ENCODE peak calls at places on chromosomes 7 and 10, in seven cellular contexts. One of them, this sample, is unnamed.

GRCh38 chr7:80088705-80089104 is 45.9 kb upstream of the GNAI1 start:
- DNase-seq in chondrocyte: no peak
- DNase-seq in stimulated activated CD4-positive, alpha-beta T cell treated with anti-CD3 and anti-CD28 coated beads, Interleukin-1b, Interleukin-23, amount 100 ng/mL, for 24 hours: no peak
- DNase-seq in posterior cingulate gyrus: no peak
- DNase-seq in NCI-H1105 treated with DMSO at 0.1 percent for 48 hours: no peak
- DNase-seq in head of caudate nucleus: no peak
- DNase-seq in activated T-cell treated with anti-CD3 and anti-CD28 coated beads, Interleukin-2, amount 50 U/mL, for 24 hours: no peak
- DNase-seq in this sample: no peak

GRCh38 chr7:115293628-115294236 is 371.8 kb downstream of the MDFIC start:
- DNase-seq in chondrocyte: no peak
- DNase-seq in stimulated activated CD4-positive, alpha-beta T cell treated with anti-CD3 and anti-CD28 coated beads, Interleukin-1b, Interleukin-23, amount 100 ng/mL, for 24 hours: no peak
- DNase-seq in posterior cingulate gyrus: no peak
- DNase-seq in NCI-H1105 treated with DMSO at 0.1 percent for 48 hours: no peak
- DNase-seq in head of caudate nucleus: no peak
- DNase-seq in activated T-cell treated with anti-CD3 and anti-CD28 coated beads, Interleukin-2, amount 50 U/mL, for 24 hours: no peak
- DNase-seq in this sample: no peak

GRCh38 chr7:38368191-38368605 is 94.8 kb upstream of the TARP start:
- DNase-seq in chondrocyte: no peak
- DNase-seq in stimulated activated CD4-positive, alpha-beta T cell treated with anti-CD3 and anti-CD28 coated beads, Interleukin-1b, Interleukin-23, amount 100 ng/mL, for 24 hours: peak
- DNase-seq in posterior cingulate gyrus: peak
- DNase-seq in NCI-H1105 treated with DMSO at 0.1 percent for 48 hours: peak
- DNase-seq in head of caudate nucleus: peak
- DNase-seq in activated T-cell treated with anti-CD3 and anti-CD28 coated beads, Interleukin-2, amount 50 U/mL, for 24 hours: peak
- DNase-seq in this sample: peak

GRCh38 chr10:93813507-93814465 is 56.0 kb downstream of the LGI1 start:
- DNase-seq in chondrocyte: no peak
- DNase-seq in stimulated activated CD4-positive, alpha-beta T cell treated with anti-CD3 and anti-CD28 coated beads, Interleukin-1b, Interleukin-23, amount 100 ng/mL, for 24 hours: peak
- DNase-seq in posterior cingulate gyrus: no peak
- DNase-seq in NCI-H1105 treated with DMSO at 0.1 percent for 48 hours: peak
- DNase-seq in head of caudate nucleus: peak
- DNase-seq in activated T-cell treated with anti-CD3 and anti-CD28 coated beads, Interleukin-2, amount 50 U/mL, for 24 hours: peak
- DNase-seq in this sample: no peak

GRCh38 chr10:35949820-35950219 is 307.7 kb upstream of the FZD8 start:
- DNase-seq in chondrocyte: no peak
- DNase-seq in stimulated activated CD4-positive, alpha-beta T cell treated with anti-CD3 and anti-CD28 coated beads, Interleukin-1b, Interleukin-23, amount 100 ng/mL, for 24 hours: no peak
- DNase-seq in posterior cingulate gyrus: no peak
- DNase-seq in NCI-H1105 treated with DMSO at 0.1 percent for 48 hours: no peak
- DNase-seq in head of caudate nucleus: no peak
- DNase-seq in activated T-cell treated with anti-CD3 and anti-CD28 coated beads, Interleukin-2, amount 50 U/mL, for 24 hours: no peak
- DNase-seq in this sample: no peak

GRCh38 chr10:73588656-73589055 is 2.5 kb downstream of the USP54 start:
- DNase-seq in chondrocyte: no peak
- DNase-seq in stimulated activated CD4-positive, alpha-beta T cell treated with anti-CD3 and anti-CD28 coated beads, Interleukin-1b, Interleukin-23, amount 100 ng/mL, for 24 hours: no peak
- DNase-seq in posterior cingulate gyrus: no peak
- DNase-seq in NCI-H1105 treated with DMSO at 0.1 percent for 48 hours: no peak
- DNase-seq in head of caudate nucleus: no peak
- DNase-seq in activated T-cell treated with anti-CD3 and anti-CD28 coated beads, Interleukin-2, amount 50 U/mL, for 24 hours: no peak
- DNase-seq in this sample: no peak

GRCh38 chr10:21727452-21728168 is 193.6 kb downstream of the MLLT10 start:
- DNase-seq in chondrocyte: no peak
- DNase-seq in stimulated activated CD4-positive, alpha-beta T cell treated with anti-CD3 and anti-CD28 coated beads, Interleukin-1b, Interleukin-23, amount 100 ng/mL, for 24 hours: no peak
- DNase-seq in posterior cingulate gyrus: no peak
- DNase-seq in NCI-H1105 treated with DMSO at 0.1 percent for 48 hours: no peak
- DNase-seq in head of caudate nucleus: no peak
- DNase-seq in activated T-cell treated with anti-CD3 and anti-CD28 coated beads, Interleukin-2, amount 50 U/mL, for 24 hours: no peak
- DNase-seq in this sample: no peak

GRCh38 chr10:126509211-126509610 is 120.9 kb upstream of the ADAM12 start:
- DNase-seq in chondrocyte: no peak
- DNase-seq in stimulated activated CD4-positive, alpha-beta T cell treated with anti-CD3 and anti-CD28 coated beads, Interleukin-1b, Interleukin-23, amount 100 ng/mL, for 24 hours: no peak
- DNase-seq in posterior cingulate gyrus: no peak
- DNase-seq in NCI-H1105 treated with DMSO at 0.1 percent for 48 hours: no peak
- DNase-seq in head of caudate nucleus: no peak
- DNase-seq in activated T-cell treated with anti-CD3 and anti-CD28 coated beads, Interleukin-2, amount 50 U/mL, for 24 hours: no peak
- DNase-seq in this sample: no peak

GRCh38 chr10:22617516-22617915 is 96.9 kb downstream of the PIP4K2A start:
- DNase-seq in chondrocyte: no peak
- DNase-seq in stimulated activated CD4-positive, alpha-beta T cell treated with anti-CD3 and anti-CD28 coated beads, Interleukin-1b, Interleukin-23, amount 100 ng/mL, for 24 hours: no peak
- DNase-seq in posterior cingulate gyrus: no peak
- DNase-seq in NCI-H1105 treated with DMSO at 0.1 percent for 48 hours: no peak
- DNase-seq in head of caudate nucleus: peak
- DNase-seq in activated T-cell treated with anti-CD3 and anti-CD28 coated beads, Interleukin-2, amount 50 U/mL, for 24 hours: no peak
- DNase-seq in this sample: no peak

GRCh38 chr7:22377690-22378089 is 20.7 kb upstream of the RAPGEF5 start:
- DNase-seq in chondrocyte: no peak
- DNase-seq in stimulated activated CD4-positive, alpha-beta T cell treated with anti-CD3 and anti-CD28 coated beads, Interleukin-1b, Interleukin-23, amount 100 ng/mL, for 24 hours: no peak
- DNase-seq in posterior cingulate gyrus: no peak
- DNase-seq in NCI-H1105 treated with DMSO at 0.1 percent for 48 hours: no peak
- DNase-seq in head of caudate nucleus: no peak
- DNase-seq in activated T-cell treated with anti-CD3 and anti-CD28 coated beads, Interleukin-2, amount 50 U/mL, for 24 hours: no peak
- DNase-seq in this sample: no peak

GRCh38 chr10:133186416-133187090 is 26.5 kb downstream of the KNDC1 start:
- DNase-seq in chondrocyte: no peak
- DNase-seq in stimulated activated CD4-positive, alpha-beta T cell treated with anti-CD3 and anti-CD28 coated beads, Interleukin-1b, Interleukin-23, amount 100 ng/mL, for 24 hours: no peak
- DNase-seq in posterior cingulate gyrus: peak
- DNase-seq in NCI-H1105 treated with DMSO at 0.1 percent for 48 hours: no peak
- DNase-seq in head of caudate nucleus: no peak
- DNase-seq in activated T-cell treated with anti-CD3 and anti-CD28 coated beads, Interleukin-2, amount 50 U/mL, for 24 hours: no peak
- DNase-seq in this sample: no peak

GRCh38 chr10:96025566-96025965 is 17.8 kb upstream of the CCNJ start:
- DNase-seq in chondrocyte: no peak
- DNase-seq in stimulated activated CD4-positive, alpha-beta T cell treated with anti-CD3 and anti-CD28 coated beads, Interleukin-1b, Interleukin-23, amount 100 ng/mL, for 24 hours: no peak
- DNase-seq in posterior cingulate gyrus: no peak
- DNase-seq in NCI-H1105 treated with DMSO at 0.1 percent for 48 hours: no peak
- DNase-seq in head of caudate nucleus: no peak
- DNase-seq in activated T-cell treated with anti-CD3 and anti-CD28 coated beads, Interleukin-2, amount 50 U/mL, for 24 hours: no peak
- DNase-seq in this sample: peak

GRCh38 chr7:86301301-86301700 is 342.4 kb upstream of the GRM3 start:
- DNase-seq in chondrocyte: no peak
- DNase-seq in stimulated activated CD4-positive, alpha-beta T cell treated with anti-CD3 and anti-CD28 coated beads, Interleukin-1b, Interleukin-23, amount 100 ng/mL, for 24 hours: no peak
- DNase-seq in posterior cingulate gyrus: no peak
- DNase-seq in NCI-H1105 treated with DMSO at 0.1 percent for 48 hours: no peak
- DNase-seq in head of caudate nucleus: no peak
- DNase-seq in activated T-cell treated with anti-CD3 and anti-CD28 coated beads, Interleukin-2, amount 50 U/mL, for 24 hours: no peak
- DNase-seq in this sample: no peak

GRCh38 chr10:76553700-76554470 is 1083.7 kb downstream of the KCNMA1 start:
- DNase-seq in chondrocyte: no peak
- DNase-seq in stimulated activated CD4-positive, alpha-beta T cell treated with anti-CD3 and anti-CD28 coated beads, Interleukin-1b, Interleukin-23, amount 100 ng/mL, for 24 hours: no peak
- DNase-seq in posterior cingulate gyrus: no peak
- DNase-seq in NCI-H1105 treated with DMSO at 0.1 percent for 48 hours: no peak
- DNase-seq in head of caudate nucleus: no peak
- DNase-seq in activated T-cell treated with anti-CD3 and anti-CD28 coated beads, Interleukin-2, amount 50 U/mL, for 24 hours: no peak
- DNase-seq in this sample: no peak

GRCh38 chr7:98406827-98407226 is 5.9 kb upstream of the BAIAP2L1 start:
- DNase-seq in chondrocyte: no peak
- DNase-seq in stimulated activated CD4-positive, alpha-beta T cell treated with anti-CD3 and anti-CD28 coated beads, Interleukin-1b, Interleukin-23, amount 100 ng/mL, for 24 hours: no peak
- DNase-seq in posterior cingulate gyrus: no peak
- DNase-seq in NCI-H1105 treated with DMSO at 0.1 percent for 48 hours: no peak
- DNase-seq in head of caudate nucleus: no peak
- DNase-seq in activated T-cell treated with anti-CD3 and anti-CD28 coated beads, Interleukin-2, amount 50 U/mL, for 24 hours: no peak
- DNase-seq in this sample: no peak

GRCh38 chr10:11286261-11286989 is 268.8 kb downstream of the CELF2 start:
- DNase-seq in chondrocyte: no peak
- DNase-seq in stimulated activated CD4-positive, alpha-beta T cell treated with anti-CD3 and anti-CD28 coated beads, Interleukin-1b, Interleukin-23, amount 100 ng/mL, for 24 hours: no peak
- DNase-seq in posterior cingulate gyrus: no peak
- DNase-seq in NCI-H1105 treated with DMSO at 0.1 percent for 48 hours: no peak
- DNase-seq in head of caudate nucleus: no peak
- DNase-seq in activated T-cell treated with anti-CD3 and anti-CD28 coated beads, Interleukin-2, amount 50 U/mL, for 24 hours: no peak
- DNase-seq in this sample: no peak

GRCh38 chr7:8668627-8669500 is 235.5 kb downstream of the NXPH1 start:
- DNase-seq in chondrocyte: peak
- DNase-seq in stimulated activated CD4-positive, alpha-beta T cell treated with anti-CD3 and anti-CD28 coated beads, Interleukin-1b, Interleukin-23, amount 100 ng/mL, for 24 hours: no peak
- DNase-seq in posterior cingulate gyrus: no peak
- DNase-seq in NCI-H1105 treated with DMSO at 0.1 percent for 48 hours: no peak
- DNase-seq in head of caudate nucleus: no peak
- DNase-seq in activated T-cell treated with anti-CD3 and anti-CD28 coated beads, Interleukin-2, amount 50 U/mL, for 24 hours: no peak
- DNase-seq in this sample: no peak

GRCh38 chr7:149220534-149220933 is 18.9 kb upstream of the ZNF212 start:
- DNase-seq in chondrocyte: no peak
- DNase-seq in stimulated activated CD4-positive, alpha-beta T cell treated with anti-CD3 and anti-CD28 coated beads, Interleukin-1b, Interleukin-23, amount 100 ng/mL, for 24 hours: no peak
- DNase-seq in posterior cingulate gyrus: no peak
- DNase-seq in NCI-H1105 treated with DMSO at 0.1 percent for 48 hours: no peak
- DNase-seq in head of caudate nucleus: no peak
- DNase-seq in activated T-cell treated with anti-CD3 and anti-CD28 coated beads, Interleukin-2, amount 50 U/mL, for 24 hours: no peak
- DNase-seq in this sample: no peak

GRCh38 chr10:69415049-69415448 is 1.7 kb downstream of the TACR2 start:
- DNase-seq in chondrocyte: no peak
- DNase-seq in stimulated activated CD4-positive, alpha-beta T cell treated with anti-CD3 and anti-CD28 coated beads, Interleukin-1b, Interleukin-23, amount 100 ng/mL, for 24 hours: no peak
- DNase-seq in posterior cingulate gyrus: no peak
- DNase-seq in NCI-H1105 treated with DMSO at 0.1 percent for 48 hours: no peak
- DNase-seq in head of caudate nucleus: no peak
- DNase-seq in activated T-cell treated with anti-CD3 and anti-CD28 coated beads, Interleukin-2, amount 50 U/mL, for 24 hours: no peak
- DNase-seq in this sample: no peak

GRCh38 chr10:101941871-101942270 is 98.3 kb upstream of the KCNIP2 start:
- DNase-seq in chondrocyte: no peak
- DNase-seq in stimulated activated CD4-positive, alpha-beta T cell treated with anti-CD3 and anti-CD28 coated beads, Interleukin-1b, Interleukin-23, amount 100 ng/mL, for 24 hours: no peak
- DNase-seq in posterior cingulate gyrus: no peak
- DNase-seq in NCI-H1105 treated with DMSO at 0.1 percent for 48 hours: no peak
- DNase-seq in head of caudate nucleus: no peak
- DNase-seq in activated T-cell treated with anti-CD3 and anti-CD28 coated beads, Interleukin-2, amount 50 U/mL, for 24 hours: no peak
- DNase-seq in this sample: no peak

GRCh38 chr7:17130281-17131059 is 168.0 kb upstream of the AHR start:
- DNase-seq in chondrocyte: no peak
- DNase-seq in stimulated activated CD4-positive, alpha-beta T cell treated with anti-CD3 and anti-CD28 coated beads, Interleukin-1b, Interleukin-23, amount 100 ng/mL, for 24 hours: no peak
- DNase-seq in posterior cingulate gyrus: no peak
- DNase-seq in NCI-H1105 treated with DMSO at 0.1 percent for 48 hours: no peak
- DNase-seq in head of caudate nucleus: no peak
- DNase-seq in activated T-cell treated with anti-CD3 and anti-CD28 coated beads, Interleukin-2, amount 50 U/mL, for 24 hours: no peak
- DNase-seq in this sample: no peak

GRCh38 chr7:130201796-130202195 is 3.4 kb downstream of the TMEM209 start:
- DNase-seq in chondrocyte: no peak
- DNase-seq in stimulated activated CD4-positive, alpha-beta T cell treated with anti-CD3 and anti-CD28 coated beads, Interleukin-1b, Interleukin-23, amount 100 ng/mL, for 24 hours: no peak
- DNase-seq in posterior cingulate gyrus: no peak
- DNase-seq in NCI-H1105 treated with DMSO at 0.1 percent for 48 hours: no peak
- DNase-seq in head of caudate nucleus: no peak
- DNase-seq in activated T-cell treated with anti-CD3 and anti-CD28 coated beads, Interleukin-2, amount 50 U/mL, for 24 hours: no peak
- DNase-seq in this sample: no peak

GRCh38 chr10:91681361-91682276 is 48.7 kb upstream of the PPP1R3C start:
- DNase-seq in chondrocyte: no peak
- DNase-seq in stimulated activated CD4-positive, alpha-beta T cell treated with anti-CD3 and anti-CD28 coated beads, Interleukin-1b, Interleukin-23, amount 100 ng/mL, for 24 hours: no peak
- DNase-seq in posterior cingulate gyrus: peak
- DNase-seq in NCI-H1105 treated with DMSO at 0.1 percent for 48 hours: peak
- DNase-seq in head of caudate nucleus: peak
- DNase-seq in activated T-cell treated with anti-CD3 and anti-CD28 coated beads, Interleukin-2, amount 50 U/mL, for 24 hours: no peak
- DNase-seq in this sample: no peak

GRCh38 chr7:107948645-107949442 is 54.1 kb downstream of the LAMB1 start:
- DNase-seq in chondrocyte: no peak
- DNase-seq in stimulated activated CD4-positive, alpha-beta T cell treated with anti-CD3 and anti-CD28 coated beads, Interleukin-1b, Interleukin-23, amount 100 ng/mL, for 24 hours: no peak
- DNase-seq in posterior cingulate gyrus: no peak
- DNase-seq in NCI-H1105 treated with DMSO at 0.1 percent for 48 hours: no peak
- DNase-seq in head of caudate nucleus: no peak
- DNase-seq in activated T-cell treated with anti-CD3 and anti-CD28 coated beads, Interleukin-2, amount 50 U/mL, for 24 hours: no peak
- DNase-seq in this sample: no peak

GRCh38 chr7:74585844-74586243 is 71.7 kb upstream of the GTF2I start:
- DNase-seq in chondrocyte: no peak
- DNase-seq in stimulated activated CD4-positive, alpha-beta T cell treated with anti-CD3 and anti-CD28 coated beads, Interleukin-1b, Interleukin-23, amount 100 ng/mL, for 24 hours: no peak
- DNase-seq in posterior cingulate gyrus: no peak
- DNase-seq in NCI-H1105 treated with DMSO at 0.1 percent for 48 hours: no peak
- DNase-seq in head of caudate nucleus: no peak
- DNase-seq in activated T-cell treated with anti-CD3 and anti-CD28 coated beads, Interleukin-2, amount 50 U/mL, for 24 hours: no peak
- DNase-seq in this sample: no peak

GRCh38 chr10:91048380-91048779 is 127.5 kb upstream of the ANKRD1 start:
- DNase-seq in chondrocyte: no peak
- DNase-seq in stimulated activated CD4-positive, alpha-beta T cell treated with anti-CD3 and anti-CD28 coated beads, Interleukin-1b, Interleukin-23, amount 100 ng/mL, for 24 hours: no peak
- DNase-seq in posterior cingulate gyrus: no peak
- DNase-seq in NCI-H1105 treated with DMSO at 0.1 percent for 48 hours: no peak
- DNase-seq in head of caudate nucleus: no peak
- DNase-seq in activated T-cell treated with anti-CD3 and anti-CD28 coated beads, Interleukin-2, amount 50 U/mL, for 24 hours: no peak
- DNase-seq in this sample: no peak

GRCh38 chr7:90836937-90837336 is 240.8 kb downstream of the CDK14 start:
- DNase-seq in chondrocyte: no peak
- DNase-seq in stimulated activated CD4-positive, alpha-beta T cell treated with anti-CD3 and anti-CD28 coated beads, Interleukin-1b, Interleukin-23, amount 100 ng/mL, for 24 hours: no peak
- DNase-seq in posterior cingulate gyrus: no peak
- DNase-seq in NCI-H1105 treated with DMSO at 0.1 percent for 48 hours: no peak
- DNase-seq in head of caudate nucleus: no peak
- DNase-seq in activated T-cell treated with anti-CD3 and anti-CD28 coated beads, Interleukin-2, amount 50 U/mL, for 24 hours: no peak
- DNase-seq in this sample: no peak

GRCh38 chr7:86932038-86932512 is 127.4 kb downstream of the ELAPOR2 start:
- DNase-seq in chondrocyte: no peak
- DNase-seq in stimulated activated CD4-positive, alpha-beta T cell treated with anti-CD3 and anti-CD28 coated beads, Interleukin-1b, Interleukin-23, amount 100 ng/mL, for 24 hours: no peak
- DNase-seq in posterior cingulate gyrus: no peak
- DNase-seq in NCI-H1105 treated with DMSO at 0.1 percent for 48 hours: no peak
- DNase-seq in head of caudate nucleus: no peak
- DNase-seq in activated T-cell treated with anti-CD3 and anti-CD28 coated beads, Interleukin-2, amount 50 U/mL, for 24 hours: no peak
- DNase-seq in this sample: no peak